ENCODE peak calls at places on chromosomes 2 and 18, in five cellular contexts. One of them, this sample, is unnamed.

GRCh38 chr2:125491663-125492062 is 1164.3 kb upstream of the GYPC start:
- DNase-seq in dermis blood vessel endothelial cell: no peak
- DNase-seq in HT1080: no peak
- DNase-seq in effector memory CD8-positive, alpha-beta T cell: no peak
- DNase-seq in NCI-H1105: no peak
- DNase-seq in this sample: no peak

GRCh38 chr18:57640236-57640635 is 18.6 kb upstream of the NARS1 start:
- DNase-seq in dermis blood vessel endothelial cell: no peak
- DNase-seq in effector memory CD8-positive, alpha-beta T cell: no peak
- DNase-seq in NCI-H1105: no peak
- DNase-seq in HT1080: no peak
- DNase-seq in this sample: no peak

GRCh38 chr2:10951558-10952414 is 40.1 kb downstream of the KCNF1 start:
- DNase-seq in HT1080: no peak
- DNase-seq in effector memory CD8-positive, alpha-beta T cell: no peak
- DNase-seq in dermis blood vessel endothelial cell: no peak
- DNase-seq in NCI-H1105: no peak
- DNase-seq in this sample: no peak

GRCh38 chr2:188766086-188766856 is 207.9 kb upstream of the COL3A1 start:
- DNase-seq in HT1080: no peak
- DNase-seq in dermis blood vessel endothelial cell: no peak
- DNase-seq in effector memory CD8-positive, alpha-beta T cell: no peak
- DNase-seq in NCI-H1105: no peak
- DNase-seq in this sample: no peak

GRCh38 chr2:202172439-202173191 is 65.8 kb downstream of the SUMO1 start:
- DNase-seq in effector memory CD8-positive, alpha-beta T cell: no peak
- DNase-seq in HT1080: no peak
- DNase-seq in dermis blood vessel endothelial cell: no peak
- DNase-seq in NCI-H1105: no peak
- DNase-seq in this sample: no peak

GRCh38 chr2:9115219-9115618 is 91.4 kb upstream of the ASAP2 start:
- DNase-seq in HT1080: no peak
- DNase-seq in effector memory CD8-positive, alpha-beta T cell: no peak
- DNase-seq in dermis blood vessel endothelial cell: no peak
- DNase-seq in NCI-H1105: no peak
- DNase-seq in this sample: no peak

GRCh38 chr2:229731916-229732315 is 17.6 kb upstream of the DNER start:
- DNase-seq in effector memory CD8-positive, alpha-beta T cell: no peak
- DNase-seq in dermis blood vessel endothelial cell: no peak
- DNase-seq in HT1080: no peak
- DNase-seq in NCI-H1105: no peak
- DNase-seq in this sample: no peak

GRCh38 chr2:70121627-70122372 is 34.5 kb downstream of the PCBP1 start:
- DNase-seq in dermis blood vessel endothelial cell: no peak
- DNase-seq in HT1080: no peak
- DNase-seq in NCI-H1105: no peak
- DNase-seq in effector memory CD8-positive, alpha-beta T cell: no peak
- DNase-seq in this sample: no peak

GRCh38 chr2:11187083-11187619 is 31.9 kb downstream of the SLC66A3 start:
- DNase-seq in dermis blood vessel endothelial cell: peak
- DNase-seq in NCI-H1105: no peak
- DNase-seq in HT1080: peak
- DNase-seq in effector memory CD8-positive, alpha-beta T cell: no peak
- DNase-seq in this sample: no peak

GRCh38 chr2:126715576-126716406 is 59.8 kb downstream of the GYPC start:
- DNase-seq in HT1080: no peak
- DNase-seq in dermis blood vessel endothelial cell: no peak
- DNase-seq in NCI-H1105: no peak
- DNase-seq in effector memory CD8-positive, alpha-beta T cell: no peak
- DNase-seq in this sample: no peak

GRCh38 chr2:43269706-43270105 is 43.3 kb upstream of the ZFP36L2 start:
- DNase-seq in NCI-H1105: no peak
- DNase-seq in effector memory CD8-positive, alpha-beta T cell: no peak
- DNase-seq in HT1080: peak
- DNase-seq in dermis blood vessel endothelial cell: peak
- DNase-seq in this sample: no peak

This sample was measured in iPS DF 6.9.